ENCODE peak calls at places on chromosomes 6 and 20, in four cellular contexts. W is DND-41; A is fibroblast of pulmonary artery; K is CD4-positive, alpha-beta T cell. X is an unnamed sample.

GRCh38 chr20:18728165-18728866 is 85.3 kb upstream of the SCP2D1 start:
- DNase-seq in W (no peak), A (no peak), K (no peak), X (no peak)

GRCh38 chr6:75422024-75422639 is 71.5 kb downstream of the FILIP1 start:
- DNase-seq in W (no peak), A (peak), K (no peak), X (peak)

GRCh38 chr6:83474309-83474708 is 38.0 kb upstream of the PRSS35 start:
- DNase-seq in W (no peak), A (peak), K (no peak), X (peak)

GRCh38 chr20:25058797-25059486 is 1.0 kb upstream of the ACSS1 start:
- DNase-seq in W (peak), A (peak), K (no peak), X (no peak)

GRCh38 chr6:128513878-128514277 is 6.5 kb downstream of the PTPRK start:
- DNase-seq in W (no peak), A (no peak), K (no peak), X (no peak)

GRCh38 chr20:707711-708110 is 32.1 kb upstream of the SCRT2 start:
- DNase-seq in W (no peak), A (no peak), K (no peak), X (no peak)

GRCh38 chr6:28719275-28719940 is 193.7 kb downstream of the GPX5 start:
- DNase-seq in W (no peak), A (no peak), K (no peak), X (peak)

GRCh38 chr6:96015321-96015790 is 418 bp upstream of the FUT9 start:
- DNase-seq in W (no peak), A (no peak), K (no peak), X (no peak)

GRCh38 chr20:43721097-43721428 is 5.7 kb downstream of the GTSF1L start:
- DNase-seq in W (no peak), A (no peak), K (no peak), X (no peak)

GRCh38 chr6:4224082-4224978 is 89.0 kb upstream of the ECI2 start:
- DNase-seq in W (no peak), A (peak), K (no peak), X (no peak)

GRCh38 chr6:44976677-44977405 is 351.3 kb upstream of the RUNX2 start:
- DNase-seq in W (peak), A (peak), K (no peak), X (no peak)

GRCh38 chr6:89589297-89590074 is 49.1 kb downstream of the LYRM2 start:
- DNase-seq in W (no peak), A (no peak), K (no peak), X (no peak)

GRCh38 chr6:111076024-111076680 is 11.2 kb upstream of the SLC16A10 start:
- DNase-seq in W (no peak), A (no peak), K (no peak), X (no peak)

GRCh38 chr6:51951924-51952323 is 135.5 kb downstream of the PKHD1 start:
- DNase-seq in W (no peak), A (no peak), K (no peak), X (no peak)

GRCh38 chr20:25284131-25284601 is 36.3 kb downstream of the PYGB start:
- DNase-seq in W (no peak), A (no peak), K (no peak), X (no peak)

GRCh38 chr20:38649275-38649891 is 47.8 kb downstream of the ARHGAP40 start:
- DNase-seq in W (peak), A (peak), K (no peak), X (peak)

GRCh38 chr6:5671604-5672559 is 334.8 kb downstream of the NRN1 start:
- DNase-seq in W (no peak), A (no peak), K (no peak), X (no peak)

GRCh38 chr20:49446808-49447207 is 35.7 kb downstream of the KCNB1 start:
- DNase-seq in W (no peak), A (peak), K (no peak), X (no peak)
- TF ChIP-seq CTCF in W (no peak), A (no peak), K (no peak), X (no peak)

GRCh38 chr6:73520688-73521350 is at the start of gene EEF1A1:
- DNase-seq in W (peak), A (peak), K (peak), X (peak)
- TF ChIP-seq CTCF in W (no peak), A (no peak), K (no peak), X (no peak)

DNA sequence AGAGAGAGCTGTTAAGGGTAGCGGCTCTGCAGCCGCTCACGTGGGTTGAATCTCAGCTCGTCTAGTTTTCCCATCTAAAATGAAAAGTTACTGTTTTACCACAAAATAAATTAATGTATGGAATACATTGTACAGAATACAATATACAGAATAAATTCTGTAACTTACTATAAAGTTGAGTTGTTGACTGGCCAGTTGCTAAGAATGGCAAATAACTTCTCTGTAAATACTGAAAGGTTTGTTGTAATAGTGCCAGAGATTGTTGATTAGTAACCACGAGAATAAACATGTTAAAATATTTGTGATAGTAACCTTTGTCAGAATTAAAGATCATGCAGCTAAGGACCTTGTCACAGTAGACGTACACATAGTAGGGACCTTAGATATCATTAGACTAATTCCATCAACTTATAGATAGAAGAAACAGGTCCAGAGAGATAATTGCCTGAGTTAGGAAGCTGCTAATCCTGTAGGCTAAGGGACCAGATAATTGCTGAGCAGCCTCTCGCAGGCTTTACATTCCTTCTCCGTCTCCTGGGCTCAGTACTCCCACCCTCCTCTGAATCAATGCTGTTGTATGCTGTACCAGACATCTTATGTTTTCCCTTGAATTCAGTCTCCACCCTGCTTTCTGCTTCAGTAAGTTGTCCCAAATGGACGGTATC is 556 bp upstream of the NRM start:
- DNase-seq in W (no peak), A (no peak), K (no peak), X (no peak)
- TF ChIP-seq CTCF in W (no peak), A (no peak), K (no peak), X (no peak)

GRCh38 chr6:31545291-31545690 is 1.1 kb downstream of the ATP6V1G2 start:
- DNase-seq in W (no peak), A (no peak), K (no peak), X (no peak)

GRCh38 chr6:31547727-31548422 is 467 bp downstream of the NFKBIL1 start:
- DNase-seq in W (no peak), A (no peak), K (no peak), X (no peak)

GRCh38 chr6:31548423-31548873 is 1.0 kb downstream of the NFKBIL1 start:
- DNase-seq in W (no peak), A (no peak), K (no peak), X (no peak)

GRCh38 chr6:31546339-31546961 is at the start of gene ATP6V1G2:
- DNase-seq in W (peak), A (peak), K (peak), X (peak)

DNA sequence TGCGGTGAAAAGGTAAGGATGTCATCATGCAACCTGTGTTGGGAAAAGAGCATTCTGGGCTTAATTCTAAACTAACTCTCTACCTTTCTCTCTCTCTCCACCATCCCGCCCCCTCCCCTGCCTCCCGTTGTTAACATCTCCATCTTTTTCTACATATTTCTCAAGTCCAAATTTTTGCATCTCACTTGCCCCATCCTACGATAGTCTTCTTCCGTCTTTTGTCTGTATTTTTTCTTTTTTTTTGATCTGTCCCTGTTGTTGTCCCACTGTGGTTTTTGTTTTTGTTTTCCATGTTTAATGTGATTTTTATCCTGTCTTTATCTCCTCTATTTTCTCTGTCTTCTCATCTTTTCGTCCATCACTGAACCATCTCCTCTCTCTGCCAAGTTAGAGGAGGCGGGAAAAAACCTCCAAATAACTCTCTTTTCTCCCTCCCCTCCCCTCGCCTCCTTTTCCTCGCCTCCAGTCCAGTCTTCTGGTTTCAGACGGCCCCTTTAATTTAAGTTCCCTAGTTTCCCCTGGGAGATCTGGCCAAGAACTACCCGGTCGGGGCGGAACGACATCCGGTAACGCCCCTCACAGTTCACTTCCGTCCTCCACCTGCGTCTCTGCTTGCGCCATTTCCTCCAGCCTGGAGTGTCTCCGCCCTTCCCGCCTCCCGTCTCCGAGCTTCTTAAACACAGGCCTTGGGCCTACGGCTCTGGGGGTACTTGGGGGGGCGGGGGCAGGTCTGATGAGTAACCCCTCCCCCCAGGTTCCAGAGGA is at the start of gene NFKBIL1:
- DNase-seq in W (peak), A (peak), K (peak), X (peak)
- TF ChIP-seq CTCF in W (no peak), A (no peak), K (peak), X (no peak)

DNA sequence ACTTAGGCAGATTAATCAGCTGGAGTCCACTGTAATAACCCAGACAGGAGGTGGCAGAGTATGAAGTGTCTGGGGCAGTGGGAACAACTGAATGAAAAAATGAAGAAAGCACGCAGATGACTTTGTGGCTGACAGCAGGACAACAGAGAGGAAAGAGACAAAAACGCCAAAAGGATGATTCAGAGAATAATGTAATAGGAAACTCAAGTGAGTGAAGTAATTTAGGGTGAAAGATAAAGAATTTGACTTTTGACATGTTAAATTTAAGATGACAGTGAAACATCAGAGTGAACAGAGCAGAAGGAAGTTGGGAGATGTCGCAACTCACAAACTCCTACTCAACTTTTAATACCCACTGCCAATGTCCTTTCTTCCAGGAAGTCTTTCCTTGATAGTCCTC is 70.0 kb downstream of the RCAN2 start:
- DNase-seq in W (no peak), A (peak), K (no peak), X (peak)
- TF ChIP-seq CTCF in W (no peak), A (no peak), K (no peak), X (no peak)

X was measured in MCF 10A.